ENCODE peak calls at places on chromosomes 2 and 18, in eight cellular contexts. J, Y, V, M, Z, A, B and N are unnamed samples.

GRCh38 chr2:237790353-237790752 is 8.2 kb upstream of the RBM44 start:
- DNase-seq in J (no peak), Y (peak; percentile 58), V (no peak), M (no peak), Z (no peak), A (no peak), B (no peak), N (no peak)

GRCh38 chr2:238122287-238123217 is 15.9 kb upstream of the KLHL30 start:
- DNase-seq in J (no peak), Y (no peak), V (no peak), M (no peak), Z (no peak), A (no peak), B (no peak), N (peak; percentile 25)

GRCh38 chr18:63137999-63138448 is 181.5 kb downstream of the BCL2 start:
- DNase-seq in J (no peak), Y (no peak), V (peak; percentile 45), M (no peak), Z (no peak), A (no peak), B (no peak), N (no peak)

GRCh38 chr18:4093676-4094075 is 361.4 kb downstream of the DLGAP1 start:
- DNase-seq in J (no peak), Y (no peak), V (no peak), M (no peak), Z (no peak), A (no peak), B (no peak), N (no peak)

GRCh38 chr2:239202836-239203235 is 198.0 kb downstream of the HDAC4 start:
- DNase-seq in J (no peak), Y (no peak), V (no peak), M (no peak), Z (no peak), A (no peak), B (no peak), N (peak; percentile 33)

GRCh38 chr18:73947180-73947989 is 200.2 kb downstream of the FBXO15 start:
- DNase-seq in J (no peak), Y (no peak), V (no peak), M (no peak), Z (no peak), A (peak; percentile 35), B (no peak), N (no peak)

GRCh38 chr2:232104076-232104646 is 142.6 kb downstream of the DIS3L2 start:
- DNase-seq in J (no peak), Y (no peak), V (no peak), M (no peak), Z (no peak), A (no peak), B (no peak), N (no peak)

GRCh38 chr2:24201496-24201895 is 26.6 kb downstream of the FAM228A start:
- DNase-seq in J (no peak), Y (no peak), V (no peak), M (no peak), Z (no peak), A (no peak), B (no peak), N (no peak)

GRCh38 chr2:127536707-127537106 is 1.2 kb downstream of the MYO7B start:
- DNase-seq in J (no peak), Y (no peak), V (no peak), M (no peak), Z (no peak), A (no peak), B (no peak), N (no peak)

GRCh38 chr2:60353406-60353800 is 200.1 kb downstream of the BCL11A start:
- DNase-seq in J (no peak), Y (no peak), V (peak; percentile 40), M (no peak), Z (no peak), A (no peak), B (no peak), N (no peak)

GRCh38 chr2:165440367-165440766 is 29.1 kb upstream of the CSRNP3 start:
- DNase-seq in J (no peak), Y (peak; percentile 17), V (no peak), M (no peak), Z (no peak), A (peak; percentile 7), B (no peak), N (no peak)

GRCh38 chr2:143841935-143842334 is 678.0 kb downstream of the ZEB2 start:
- DNase-seq in J (no peak), Y (peak; percentile 8), V (no peak), M (no peak), Z (no peak), A (no peak), B (no peak), N (no peak)

GRCh38 chr2:18346364-18346763 is 214.1 kb downstream of the RDH14 start:
- DNase-seq in J (no peak), Y (no peak), V (no peak), M (no peak), Z (no peak), A (no peak), B (no peak), N (no peak)

GRCh38 chr2:229246334-229246733 is 24.8 kb downstream of the PID1 start:
- DNase-seq in J (no peak), Y (no peak), V (no peak), M (no peak), Z (no peak), A (no peak), B (no peak), N (no peak)

GRCh38 chr2:176096243-176096985 is 3.2 kb upstream of the HOXD12 start:
- DNase-seq in J (no peak), Y (no peak), V (no peak), M (no peak), Z (no peak), A (no peak), B (no peak), N (no peak)

GRCh38 chr2:224640694-224641093 is 55.5 kb upstream of the CUL3 start:
- DNase-seq in J (no peak), Y (no peak), V (no peak), M (no peak), Z (no peak), A (no peak), B (no peak), N (no peak)

GRCh38 chr2:197198890-197199289 is 111.7 kb downstream of the ANKRD44 start:
- DNase-seq in J (peak; percentile 52), Y (no peak), V (peak; percentile 77), M (peak; percentile 39), Z (peak; percentile 45), A (no peak), B (peak; percentile 68), N (peak; percentile 60)

GRCh38 chr18:9082763-9083510 is 19.6 kb upstream of the NDUFV2 start:
- DNase-seq in J (no peak), Y (no peak), V (no peak), M (no peak), Z (no peak), A (no peak), B (no peak), N (no peak)